ENCODE peak calls at places on chromosomes 13 and 19, in nine cellular contexts. G is OCI-LY7; D is CD4-positive, alpha-beta memory T cell; Y is osteoblast; U is SK-N-SH; I is A673; H is adrenal gland; A is neural progenitor cell; E is heart left ventricle. N is an unnamed sample. For H3K4me1, the result is how much of the 10 kb centered on the place peaks cover.

GRCh38 chr13:75788494-75788991 is 152.4 kb downstream of the LMO7 start:
- DNase-seq in G (no peak), D (no peak), Y (no peak), U (no peak), I (peak), H (no peak), A (no peak), E (peak), N (no peak)

GRCh38 chr13:61592489-61592888 is 176.8 kb upstream of the PCDH20 start:
- DNase-seq in G (no peak), D (no peak), Y (no peak), U (no peak), I (no peak), H (no peak), A (no peak), E (no peak), N (no peak)

GRCh38 chr19:17944301-17944700 is 11.5 kb downstream of the CCDC124 start:
- DNase-seq in G (no peak), D (no peak), Y (peak), U (no peak), I (peak), H (peak), A (no peak), E (no peak), N (no peak)

GRCh38 chr19:42412661-42413076 is 14.5 kb downstream of the LIPE start:
- DNase-seq in G (no peak), D (peak), Y (no peak), U (peak), I (no peak), H (no peak), A (no peak), E (no peak), N (no peak)

GRCh38 chr19:18501832-18502231 is 20.0 kb downstream of the ELL start:
- DNase-seq in G (no peak), D (no peak), Y (peak), U (no peak), I (no peak), H (no peak), A (no peak), E (peak), N (no peak)

GRCh38 chr19:41882568-41883462 is at the start of gene ARHGEF1:
- DNase-seq in G (peak), D (peak), Y (peak), U (peak), I (peak), H (peak), A (peak), E (peak), N (peak)

GRCh38 chr13:39930544-39931444 is 275.3 kb downstream of the COG6 start:
- DNase-seq in G (peak), D (no peak), Y (no peak), U (no peak), I (no peak), H (no peak), A (no peak), E (no peak), N (no peak)

GRCh38 chr19:13085673-13086072 is 17.0 kb downstream of the LYL1 start:
- DNase-seq in G (no peak), D (no peak), Y (no peak), U (no peak), I (no peak), H (no peak), A (no peak), E (no peak), N (no peak)

GRCh38 chr19:2542341-2543069 is 66.6 kb downstream of the GADD45B start:
- DNase-seq in G (no peak), D (no peak), Y (peak), U (no peak), I (no peak), H (peak), A (no peak), E (peak), N (no peak)
- H3K4me1 ChIP-seq in G (under half), D (under half), Y (half or more), U (under half), I (under half), H (half or more), A (under half), E (half or more), N (under half)

DNA sequence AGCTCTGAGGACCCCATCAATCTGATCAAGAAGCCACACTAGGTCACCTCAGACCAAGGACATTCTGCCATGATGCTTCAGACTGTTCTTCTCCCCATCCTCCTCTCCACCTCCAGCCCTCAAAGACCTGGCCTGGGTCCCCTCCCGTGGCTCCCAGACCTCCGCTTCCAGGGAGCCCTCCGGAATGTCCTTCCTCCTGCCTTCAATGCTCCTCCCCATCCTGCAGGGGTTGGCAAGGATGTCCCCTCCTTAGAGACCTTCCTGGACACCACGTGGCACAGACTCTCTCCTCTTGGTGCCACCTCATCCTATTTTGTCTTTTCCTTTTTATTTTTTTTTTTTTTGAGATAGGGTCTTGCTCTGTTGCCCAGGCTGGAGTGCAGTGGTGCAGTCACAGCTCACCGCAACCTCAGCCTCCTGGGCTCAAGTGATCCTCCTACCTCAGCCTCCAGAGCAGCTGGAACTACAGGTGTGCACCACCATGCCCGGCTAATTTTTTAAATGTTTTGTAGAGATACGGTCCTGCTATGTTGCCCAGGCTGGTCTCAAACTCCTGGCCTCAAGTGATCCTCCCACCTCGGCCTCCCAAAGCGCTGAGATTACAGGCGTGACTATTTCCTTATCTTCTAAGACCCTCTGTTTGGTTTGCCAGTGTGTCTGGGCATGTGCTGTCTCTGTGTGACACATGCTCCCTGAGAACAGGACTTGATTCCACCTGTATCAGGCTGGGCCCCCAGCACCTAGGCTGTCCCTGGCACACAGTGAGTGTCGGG is 84.9 kb downstream of the GNG7 start:
- DNase-seq in G (no peak), D (no peak), Y (no peak), U (no peak), I (no peak), H (no peak), A (no peak), E (no peak), N (no peak)
- H3K4me1 ChIP-seq in G (half or more), D (half or more), Y (under half), U (under half), I (under half), H (under half), A (under half), E (under half), N (half or more)

GRCh38 chr19:38739440-38740251 is 4.6 kb downstream of the CAPN12 start:
- DNase-seq in G (no peak), D (no peak), Y (peak), U (peak), I (no peak), H (no peak), A (no peak), E (no peak), N (no peak)
- H3K4me1 ChIP-seq in G (under half), D (under half), Y (under half), U (under half), I (under half), H (under half), A (under half), E (under half), N (under half)

GRCh38 chr19:45047188-45047797 is 8.4 kb downstream of the CLASRP start:
- DNase-seq in G (peak), D (no peak), Y (no peak), U (no peak), I (no peak), H (no peak), A (no peak), E (no peak), N (peak)

GRCh38 chr19:45051929-45052579 is 13.2 kb downstream of the CLASRP start:
- DNase-seq in G (peak), D (no peak), Y (peak), U (no peak), I (no peak), H (no peak), A (no peak), E (no peak), N (no peak)

GRCh38 chr19:45046355-45046754 is 7.5 kb downstream of the CLASRP start:
- DNase-seq in G (no peak), D (no peak), Y (no peak), U (no peak), I (no peak), H (no peak), A (no peak), E (no peak), N (no peak)

GRCh38 chr19:45049073-45049736 is 10.4 kb downstream of the CLASRP start:
- DNase-seq in G (no peak), D (no peak), Y (peak), U (no peak), I (no peak), H (peak), A (no peak), E (no peak), N (no peak)

GRCh38 chr19:45050036-45050435 is 11.2 kb downstream of the CLASRP start:
- DNase-seq in G (no peak), D (no peak), Y (peak), U (no peak), I (no peak), H (no peak), A (no peak), E (no peak), N (no peak)
- H3K4me1 ChIP-seq in G (half or more), D (under half), Y (under half), U (under half), I (under half), H (under half), A (under half), E (half or more), N (under half)

DNA sequence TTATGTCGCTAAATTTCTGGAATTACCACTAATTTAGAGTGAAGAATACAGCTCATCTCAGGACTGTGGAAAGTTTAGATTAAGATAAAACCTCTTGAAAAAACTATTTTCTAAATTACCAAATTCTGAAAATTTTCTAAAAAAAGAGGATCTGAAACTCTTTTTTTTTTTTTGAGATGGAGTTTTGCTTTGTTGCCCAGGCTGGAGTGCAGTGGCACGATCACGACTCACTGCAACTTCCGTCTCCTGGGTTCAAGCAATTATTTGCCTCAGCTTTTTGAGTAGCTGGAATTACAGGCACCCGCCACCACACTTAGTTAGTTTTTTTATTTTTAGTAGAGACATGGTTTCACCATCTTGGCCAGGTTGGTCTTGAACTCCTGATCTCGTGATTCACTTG is 16.6 kb upstream of the ZNF253 start:
- DNase-seq in G (peak), D (no peak), Y (no peak), U (no peak), I (no peak), H (no peak), A (no peak), E (no peak), N (no peak)
- H3K4me1 ChIP-seq in G (under half), D (under half), Y (under half), U (under half), I (under half), H (under half), A (under half), E (under half), N (under half)

DNA sequence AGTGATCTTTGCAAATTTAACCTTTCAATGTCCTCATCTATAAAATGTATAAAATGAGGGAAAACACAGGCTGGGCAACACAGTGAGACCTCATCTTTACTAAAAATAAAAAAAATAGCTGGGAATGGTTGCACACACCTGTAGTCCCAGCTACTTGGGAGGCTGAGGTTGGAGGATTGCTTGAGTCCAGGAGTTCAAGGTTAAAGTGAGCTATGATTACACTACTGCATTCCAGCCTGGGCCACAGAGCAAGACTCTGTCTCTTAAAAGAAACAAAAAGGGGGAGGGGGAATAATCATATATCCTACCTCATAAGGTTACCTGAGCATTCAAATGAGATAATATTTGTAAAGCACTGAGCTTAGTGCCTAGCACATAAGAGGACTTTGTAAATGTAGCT is 5.8 kb downstream of the MTRF1 start:
- DNase-seq in G (no peak), D (no peak), Y (peak), U (no peak), I (no peak), H (no peak), A (no peak), E (no peak), N (no peak)
- H3K4me1 ChIP-seq in G (under half), D (under half), Y (under half), U (under half), I (under half), H (under half), A (under half), E (under half), N (under half)

N was measured in naive thymus-derived CD4-positive, alpha-beta T cell.